ENCODE peak calls at places on chromosome 17, in ten cellular contexts. B is AG04449, H is testis, J is ovary, M is AG09309, P is heart right ventricle, E is PC-3, W is A549, I is ascending aorta, Z is tibial artery. G is an unnamed sample.

GRCh38 chr17:34598161-34598776 is 18.9 kb downstream of the TMEM132E start:
- DNase-seq in M (no peak), J (no peak), I (no peak), P (no peak), W (no peak), H (peak), Z (no peak), E (no peak), B (no peak), G (no peak)

GRCh38 chr17:74865504-74866197 is 6.0 kb upstream of the GRIN2C start:
- DNase-seq in B (no peak), J (no peak), W (no peak), P (no peak), H (peak), Z (no peak), I (no peak), E (no peak), M (no peak), G (no peak)

GRCh38 chr17:9334536-9335446 is 240.8 kb downstream of the STX8 start:
- DNase-seq in P (no peak), J (no peak), E (peak), Z (no peak), B (no peak), M (no peak), I (no peak), H (no peak), W (peak), G (no peak)

GRCh38 chr17:45022655-45023339 is 28.6 kb downstream of the DCAKD start:
- DNase-seq in P (no peak), M (no peak), B (no peak), I (no peak), H (no peak), E (no peak), Z (no peak), W (no peak), J (no peak), G (no peak)

GRCh38 chr17:38459556-38459955 is 31.3 kb downstream of the ARHGAP23 start:
- DNase-seq in P (no peak), M (no peak), J (peak), E (no peak), B (no peak), Z (no peak), W (no peak), I (no peak), H (no peak), G (no peak)

GRCh38 chr17:81049973-81050551 is 15.1 kb downstream of the BAIAP2 start:
- DNase-seq in Z (peak), P (peak), M (no peak), E (peak), B (no peak), I (no peak), H (no peak), W (peak), J (no peak), G (no peak)

GRCh38 chr17:49436174-49436573 is 21.5 kb upstream of the PHB1 start:
- DNase-seq in I (no peak), B (no peak), H (no peak), P (no peak), J (no peak), Z (no peak), W (no peak), M (no peak), E (no peak), G (no peak)

GRCh38 chr17:79443026-79443425 is 167.8 kb downstream of the RBFOX3 start:
- DNase-seq in E (no peak), M (no peak), J (no peak), W (no peak), B (no peak), I (no peak), P (no peak), H (no peak), Z (no peak), G (no peak)

GRCh38 chr17:73278465-73279453 is 17.1 kb upstream of the CPSF4L start:
- DNase-seq in M (no peak), E (peak), H (peak), J (peak), P (no peak), Z (peak), W (no peak), I (no peak), B (no peak), G (no peak)

GRCh38 chr17:43784068-43784467 is 3.8 kb downstream of the CFAP97D1 start:
- DNase-seq in M (no peak), E (peak), B (no peak), I (no peak), J (no peak), W (no peak), Z (no peak), H (no peak), P (no peak), G (no peak)

GRCh38 chr17:12537436-12537835 is 128.3 kb upstream of the MYOCD start:
- DNase-seq in P (no peak), W (no peak), M (no peak), H (no peak), Z (no peak), I (no peak), B (no peak), J (no peak), E (no peak), G (no peak)

GRCh38 chr17:82675476-82676245 is 22.8 kb downstream of the RAB40B start:
- DNase-seq in Z (no peak), E (no peak), B (no peak), J (no peak), H (no peak), W (no peak), M (no peak), I (no peak), P (no peak), G (no peak)
- H3K4me3 ChIP-seq in Z (no peak), E (no peak), B (no peak), J (no peak), H (no peak), W (no peak), M (no peak), I (no peak), P (no peak), G (no peak)

GRCh38 chr17:2083613-2084128 is 28.8 kb downstream of the HIC1 start:
- DNase-seq in W (peak), M (no peak), B (no peak), P (no peak), I (peak), E (no peak), H (no peak), J (no peak), Z (no peak), G (no peak)
- TF ChIP-seq CTCF in W (no peak), M (no peak), B (no peak), P (no peak), I (no peak), E (no peak), H (no peak), J (no peak), Z (no peak), G (no peak)

DNA sequence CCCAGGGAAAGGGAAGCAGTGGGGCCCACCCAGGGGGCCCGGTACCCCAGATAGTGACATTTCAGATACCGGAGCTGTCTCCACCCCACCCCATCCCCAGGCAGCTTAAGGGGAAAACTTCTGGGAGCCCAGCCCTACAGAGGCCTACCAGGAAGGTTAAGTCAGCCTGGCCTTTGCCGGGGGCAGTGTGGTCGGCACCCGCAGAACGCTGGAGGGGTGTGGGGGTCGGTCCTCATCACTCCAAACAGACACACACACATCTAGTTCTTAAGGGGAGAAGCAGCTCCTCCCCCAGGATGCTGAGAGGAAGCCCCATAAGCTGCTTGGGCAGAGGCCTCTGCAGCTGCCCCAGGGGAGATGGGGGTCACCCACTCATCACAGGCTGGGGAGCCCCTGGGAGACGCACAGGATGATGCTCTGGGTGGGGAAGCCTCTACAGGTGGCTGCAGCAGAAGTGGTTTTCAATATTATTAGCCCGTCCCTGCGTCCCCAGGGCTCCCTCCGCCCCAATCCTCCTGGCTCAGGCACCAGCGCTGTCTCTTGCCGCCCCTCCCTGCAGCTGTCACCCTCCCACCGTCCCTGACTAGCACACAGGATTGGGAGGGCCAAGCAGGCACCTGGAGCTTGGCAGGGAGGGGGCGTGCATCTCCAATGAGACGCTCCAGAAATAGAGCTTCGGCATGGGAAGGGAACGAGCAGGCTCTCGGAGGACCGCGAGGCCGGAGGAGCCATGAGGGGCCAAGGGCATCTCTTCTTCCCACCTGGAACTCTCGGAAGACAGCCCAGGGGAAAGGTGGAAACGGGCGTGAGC is 1.4 kb upstream of the ABR start:
- DNase-seq in P (no peak), Z (no peak), J (no peak), I (no peak), M (no peak), H (no peak), W (no peak), E (no peak), B (no peak), G (no peak)
- H3K4me3 ChIP-seq in P (no peak), Z (no peak), J (no peak), I (no peak), M (no peak), H (no peak), W (no peak), E (no peak), B (no peak), G (no peak)

GRCh38 chr17:60640503-60640902 is 37.1 kb upstream of the BCAS3 start:
- DNase-seq in P (no peak), M (no peak), H (no peak), Z (no peak), J (no peak), E (peak), W (peak), I (no peak), B (no peak), G (no peak)
- TF ChIP-seq CTCF in P (no peak), M (peak), H (peak), Z (no peak), J (no peak), E (peak), W (peak), I (no peak), B (peak), G (peak)

DNA sequence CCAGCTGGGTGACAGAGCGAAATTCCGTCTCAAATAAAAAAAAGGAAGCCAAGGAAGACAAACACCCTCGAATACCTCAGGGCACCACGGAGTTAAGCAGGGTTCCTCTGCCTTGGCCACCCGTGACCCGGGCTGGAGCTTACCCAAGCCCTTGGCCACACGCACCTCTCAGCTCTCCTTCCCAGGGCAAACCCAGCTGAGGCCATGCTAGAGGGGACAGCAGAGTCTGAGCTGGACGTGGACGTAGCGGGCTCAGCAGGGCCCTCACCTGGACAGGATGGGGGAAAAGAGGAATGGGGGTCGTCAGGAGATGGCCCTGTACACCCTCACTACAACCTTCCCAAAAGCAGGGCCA is 12.2 kb downstream of the PER1 start:
- DNase-seq in P (no peak), H (peak), I (no peak), J (no peak), B (no peak), E (no peak), Z (peak), W (no peak), M (no peak), G (no peak)
- H3K4me3 ChIP-seq in P (no peak), H (no peak), I (no peak), J (no peak), B (no peak), E (no peak), Z (no peak), W (no peak), M (no peak), G (no peak)

DNA sequence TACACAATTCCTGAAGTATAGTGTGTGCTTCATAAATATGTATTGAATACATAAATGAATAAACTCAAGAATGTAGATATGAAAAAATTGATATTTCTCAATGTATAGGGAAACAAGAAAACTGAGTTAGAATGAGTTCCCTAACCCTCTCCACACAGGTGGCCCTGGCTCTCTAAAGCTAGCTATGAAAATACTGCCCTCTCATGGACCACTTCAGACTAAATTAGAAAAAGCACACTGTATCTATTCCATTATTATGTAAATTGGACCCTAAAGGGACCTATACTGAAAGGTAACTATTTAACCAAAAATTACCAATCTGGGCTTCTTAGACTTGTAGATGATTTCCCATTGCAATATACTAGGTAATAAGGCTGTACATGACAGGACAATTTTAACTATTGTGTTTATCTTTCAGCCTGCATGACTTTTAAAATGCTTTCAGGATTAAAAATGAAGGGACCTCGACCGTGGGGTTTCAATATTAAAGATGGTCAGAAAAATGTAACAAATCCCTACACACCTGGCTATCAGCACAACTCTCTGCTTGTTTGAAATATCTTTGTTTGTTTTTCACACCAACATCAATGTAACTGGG is 672.5 kb upstream of the KIF2B start:
- DNase-seq in I (no peak), E (peak), J (no peak), P (no peak), M (no peak), H (no peak), B (no peak), Z (no peak), W (peak), G (no peak)
- TF ChIP-seq CTCF in I (no peak), E (peak), J (no peak), P (no peak), M (no peak), H (no peak), B (no peak), Z (no peak), W (peak), G (no peak)

GRCh38 chr17:27378482-27379200 is 77.6 kb upstream of the KSR1 start:
- DNase-seq in E (no peak), J (no peak), I (no peak), M (no peak), B (no peak), W (no peak), Z (no peak), H (no peak), P (no peak), G (no peak)

GRCh38 chr17:27379863-27380533 is 76.2 kb upstream of the KSR1 start:
- DNase-seq in J (peak), I (peak), E (peak), B (no peak), H (peak), P (peak), Z (peak), W (no peak), M (no peak), G (peak)

GRCh38 chr17:27382025-27382424 is 74.2 kb upstream of the KSR1 start:
- DNase-seq in M (no peak), H (no peak), B (no peak), J (no peak), Z (no peak), E (no peak), P (no peak), I (no peak), W (no peak), G (no peak)

GRCh38 chr17:27381007-27381501 is 75.2 kb upstream of the KSR1 start:
- DNase-seq in B (no peak), E (peak), Z (peak), W (peak), J (peak), H (peak), I (peak), P (peak), M (no peak), G (peak)

GRCh38 chr17:27380551-27380950 is 75.7 kb upstream of the KSR1 start:
- DNase-seq in Z (no peak), B (no peak), J (no peak), E (no peak), H (no peak), W (no peak), P (no peak), I (no peak), M (no peak), G (no peak)
- H3K4me3 ChIP-seq in Z (peak), B (no peak), J (peak), E (peak), H (peak), W (peak), P (peak), I (peak), M (peak), G (peak)

GRCh38 chr17:64149196-64149595 is 19.3 kb upstream of the ERN1 start:
- DNase-seq in M (no peak), H (no peak), Z (no peak), J (no peak), I (no peak), P (no peak), E (no peak), W (no peak), B (no peak), G (no peak)

GRCh38 chr17:64148017-64148631 is 18.2 kb upstream of the ERN1 start:
- DNase-seq in P (no peak), J (no peak), Z (no peak), H (no peak), B (no peak), E (peak), M (no peak), I (no peak), W (peak), G (no peak)

GRCh38 chr17:64150237-64151015 is 20.5 kb upstream of the ERN1 start:
- DNase-seq in W (peak), P (no peak), Z (peak), H (no peak), M (no peak), I (peak), B (no peak), J (no peak), E (no peak), G (no peak)

GRCh38 chr17:64147110-64148016 is 17.4 kb upstream of the ERN1 start:
- DNase-seq in J (no peak), M (no peak), E (peak), P (no peak), W (peak), Z (no peak), H (no peak), I (no peak), B (no peak), G (no peak)

GRCh38 chr17:64148699-64149098 is 18.8 kb upstream of the ERN1 start:
- DNase-seq in J (no peak), B (no peak), Z (no peak), M (no peak), P (no peak), E (peak), W (peak), I (no peak), H (peak), G (no peak)
- TF ChIP-seq CTCF in J (no peak), B (no peak), Z (peak), M (peak), P (no peak), E (peak), W (no peak), I (peak), H (no peak), G (peak)

GRCh38 chr17:39782481-39782880 is 44.7 kb downstream of the GRB7 start:
- DNase-seq in E (peak), J (no peak), W (no peak), B (no peak), I (no peak), H (no peak), M (no peak), P (no peak), Z (no peak), G (no peak)
- H3K4me3 ChIP-seq in E (no peak), J (no peak), W (no peak), B (no peak), I (no peak), H (no peak), M (no peak), P (no peak), Z (no peak), G (no peak)

G was measured in heart left ventricle.